ENCODE peak calls at places on chromosome 10, in ten cellular contexts. One of them, this sample, is unnamed.

GRCh38 chr10:11823989-11824346 is 812 bp downstream of the PROSER2 start:
- DNase-seq in naive thymus-derived CD8-positive, alpha-beta T cell: no peak
- DNase-seq in putamen: no peak
- DNase-seq in left lung: no peak
- DNase-seq in HT1080: no peak
- DNase-seq in stimulated activated CD4-positive, alpha-beta T cell treated with anti-CD3 and anti-CD28 coated beads, TNF-alpha, amount 100 ng/mL, for 24 hours: no peak
- DNase-seq in HFFc6: no peak
- DNase-seq in kidney glomerular epithelial cell: no peak
- DNase-seq in G401: no peak
- DNase-seq in NCI-H1092: no peak
- DNase-seq in this sample: no peak

GRCh38 chr10:8073696-8074416 is 19.4 kb downstream of the GATA3 start:
- DNase-seq in putamen: no peak
- DNase-seq in HT1080: peak; percentile 11
- DNase-seq in G401: no peak
- DNase-seq in NCI-H1092: no peak
- DNase-seq in stimulated activated CD4-positive, alpha-beta T cell treated with anti-CD3 and anti-CD28 coated beads, TNF-alpha, amount 100 ng/mL, for 24 hours: no peak
- DNase-seq in left lung: no peak
- DNase-seq in naive thymus-derived CD8-positive, alpha-beta T cell: no peak
- DNase-seq in kidney glomerular epithelial cell: no peak
- DNase-seq in HFFc6: no peak
- DNase-seq in this sample: no peak

GRCh38 chr10:13346280-13346819 is 1.7 kb downstream of the SEPHS1 start:
- DNase-seq in putamen: peak; percentile 16
- DNase-seq in stimulated activated CD4-positive, alpha-beta T cell treated with anti-CD3 and anti-CD28 coated beads, TNF-alpha, amount 100 ng/mL, for 24 hours: no peak
- DNase-seq in HT1080: no peak
- DNase-seq in left lung: no peak
- DNase-seq in G401: peak; percentile 46
- DNase-seq in kidney glomerular epithelial cell: peak; percentile 22
- DNase-seq in naive thymus-derived CD8-positive, alpha-beta T cell: no peak
- DNase-seq in NCI-H1092: no peak
- DNase-seq in HFFc6: peak; percentile 56
- DNase-seq in this sample: peak; percentile 39

GRCh38 chr10:123870260-123870659 is 21.3 kb downstream of the CPXM2 start:
- DNase-seq in putamen: no peak
- DNase-seq in NCI-H1092: no peak
- DNase-seq in stimulated activated CD4-positive, alpha-beta T cell treated with anti-CD3 and anti-CD28 coated beads, TNF-alpha, amount 100 ng/mL, for 24 hours: no peak
- DNase-seq in HT1080: no peak
- DNase-seq in kidney glomerular epithelial cell: peak; percentile 84
- DNase-seq in G401: no peak
- DNase-seq in HFFc6: no peak
- DNase-seq in naive thymus-derived CD8-positive, alpha-beta T cell: no peak
- DNase-seq in left lung: no peak
- DNase-seq in this sample: no peak

GRCh38 chr10:35555962-35556930 is 48.9 kb upstream of the GJD4 start:
- DNase-seq in HT1080: peak; percentile 49
- DNase-seq in HFFc6: no peak
- DNase-seq in naive thymus-derived CD8-positive, alpha-beta T cell: no peak
- DNase-seq in G401: no peak
- DNase-seq in kidney glomerular epithelial cell: no peak
- DNase-seq in left lung: no peak
- DNase-seq in stimulated activated CD4-positive, alpha-beta T cell treated with anti-CD3 and anti-CD28 coated beads, TNF-alpha, amount 100 ng/mL, for 24 hours: no peak
- DNase-seq in NCI-H1092: no peak
- DNase-seq in putamen: no peak
- DNase-seq in this sample: no peak

GRCh38 chr10:13234172-13234571 is at the start of gene UCMA:
- DNase-seq in NCI-H1092: no peak
- DNase-seq in putamen: no peak
- DNase-seq in HFFc6: no peak
- DNase-seq in left lung: no peak
- DNase-seq in kidney glomerular epithelial cell: no peak
- DNase-seq in stimulated activated CD4-positive, alpha-beta T cell treated with anti-CD3 and anti-CD28 coated beads, TNF-alpha, amount 100 ng/mL, for 24 hours: no peak
- DNase-seq in naive thymus-derived CD8-positive, alpha-beta T cell: no peak
- DNase-seq in HT1080: no peak
- DNase-seq in G401: no peak
- DNase-seq in this sample: no peak

GRCh38 chr10:451021-451471 is 238.4 kb downstream of the DIP2C start:
- DNase-seq in HFFc6: no peak
- DNase-seq in naive thymus-derived CD8-positive, alpha-beta T cell: peak; percentile 53
- DNase-seq in putamen: no peak
- DNase-seq in stimulated activated CD4-positive, alpha-beta T cell treated with anti-CD3 and anti-CD28 coated beads, TNF-alpha, amount 100 ng/mL, for 24 hours: no peak
- DNase-seq in NCI-H1092: no peak
- DNase-seq in left lung: no peak
- DNase-seq in HT1080: no peak
- DNase-seq in kidney glomerular epithelial cell: peak; percentile 7
- DNase-seq in G401: no peak
- DNase-seq in this sample: no peak

GRCh38 chr10:34109952-34110702 is 705.0 kb downstream of the PARD3 start:
- DNase-seq in HFFc6: peak; percentile 81
- DNase-seq in left lung: no peak
- DNase-seq in HT1080: peak; percentile 86
- DNase-seq in stimulated activated CD4-positive, alpha-beta T cell treated with anti-CD3 and anti-CD28 coated beads, TNF-alpha, amount 100 ng/mL, for 24 hours: no peak
- DNase-seq in NCI-H1092: no peak
- DNase-seq in G401: no peak
- DNase-seq in kidney glomerular epithelial cell: no peak
- DNase-seq in naive thymus-derived CD8-positive, alpha-beta T cell: no peak
- DNase-seq in putamen: no peak
- DNase-seq in this sample: no peak

GRCh38 chr10:115335366-115335765 is 242.2 kb downstream of the ATRNL1 start:
- DNase-seq in left lung: no peak
- DNase-seq in putamen: no peak
- DNase-seq in HFFc6: no peak
- DNase-seq in naive thymus-derived CD8-positive, alpha-beta T cell: no peak
- DNase-seq in NCI-H1092: no peak
- DNase-seq in stimulated activated CD4-positive, alpha-beta T cell treated with anti-CD3 and anti-CD28 coated beads, TNF-alpha, amount 100 ng/mL, for 24 hours: no peak
- DNase-seq in HT1080: peak; percentile 45
- DNase-seq in G401: no peak
- DNase-seq in kidney glomerular epithelial cell: peak; percentile 29
- DNase-seq in this sample: no peak

GRCh38 chr10:50596897-50597296 is 26.9 kb downstream of the SGMS1 start:
- DNase-seq in G401: no peak
- DNase-seq in kidney glomerular epithelial cell: no peak
- DNase-seq in HT1080: no peak
- DNase-seq in stimulated activated CD4-positive, alpha-beta T cell treated with anti-CD3 and anti-CD28 coated beads, TNF-alpha, amount 100 ng/mL, for 24 hours: no peak
- DNase-seq in left lung: no peak
- DNase-seq in naive thymus-derived CD8-positive, alpha-beta T cell: no peak
- DNase-seq in NCI-H1092: no peak
- DNase-seq in putamen: no peak
- DNase-seq in HFFc6: no peak
- DNase-seq in this sample: no peak

GRCh38 chr10:95233377-95234034 is 39.5 kb downstream of the ACSM6 start:
- DNase-seq in left lung: no peak
- DNase-seq in putamen: no peak
- DNase-seq in NCI-H1092: no peak
- DNase-seq in naive thymus-derived CD8-positive, alpha-beta T cell: no peak
- DNase-seq in G401: no peak
- DNase-seq in HT1080: no peak
- DNase-seq in kidney glomerular epithelial cell: no peak
- DNase-seq in stimulated activated CD4-positive, alpha-beta T cell treated with anti-CD3 and anti-CD28 coated beads, TNF-alpha, amount 100 ng/mL, for 24 hours: no peak
- DNase-seq in HFFc6: no peak
- DNase-seq in this sample: no peak

GRCh38 chr10:108862691-108863350 is 1060.5 kb downstream of the XPNPEP1 start:
- DNase-seq in kidney glomerular epithelial cell: no peak
- DNase-seq in left lung: no peak
- DNase-seq in naive thymus-derived CD8-positive, alpha-beta T cell: no peak
- DNase-seq in HT1080: peak; percentile 65
- DNase-seq in G401: no peak
- DNase-seq in HFFc6: no peak
- DNase-seq in putamen: no peak
- DNase-seq in NCI-H1092: no peak
- DNase-seq in stimulated activated CD4-positive, alpha-beta T cell treated with anti-CD3 and anti-CD28 coated beads, TNF-alpha, amount 100 ng/mL, for 24 hours: no peak
- DNase-seq in this sample: no peak

GRCh38 chr10:101139421-101139911 is 8.4 kb downstream of the TLX1 start:
- DNase-seq in left lung: no peak
- DNase-seq in naive thymus-derived CD8-positive, alpha-beta T cell: no peak
- DNase-seq in NCI-H1092: no peak
- DNase-seq in HFFc6: no peak
- DNase-seq in HT1080: no peak
- DNase-seq in putamen: no peak
- DNase-seq in G401: peak; percentile 39
- DNase-seq in stimulated activated CD4-positive, alpha-beta T cell treated with anti-CD3 and anti-CD28 coated beads, TNF-alpha, amount 100 ng/mL, for 24 hours: no peak
- DNase-seq in kidney glomerular epithelial cell: no peak
- DNase-seq in this sample: peak; percentile 42

GRCh38 chr10:125149278-125150047 is 10.9 kb downstream of the CTBP2 start:
- DNase-seq in stimulated activated CD4-positive, alpha-beta T cell treated with anti-CD3 and anti-CD28 coated beads, TNF-alpha, amount 100 ng/mL, for 24 hours: no peak
- DNase-seq in naive thymus-derived CD8-positive, alpha-beta T cell: no peak
- DNase-seq in putamen: no peak
- DNase-seq in G401: peak; percentile 78
- DNase-seq in NCI-H1092: peak; percentile 64
- DNase-seq in HT1080: peak; percentile 64
- DNase-seq in kidney glomerular epithelial cell: peak; percentile 78
- DNase-seq in left lung: peak; percentile 62
- DNase-seq in HFFc6: peak; percentile 78
- DNase-seq in this sample: peak; percentile 73

GRCh38 chr10:49080071-49080470 is 35.3 kb downstream of the VSTM4 start:
- DNase-seq in left lung: peak; percentile 54
- DNase-seq in HFFc6: no peak
- DNase-seq in putamen: no peak
- DNase-seq in HT1080: peak; percentile 34
- DNase-seq in naive thymus-derived CD8-positive, alpha-beta T cell: no peak
- DNase-seq in stimulated activated CD4-positive, alpha-beta T cell treated with anti-CD3 and anti-CD28 coated beads, TNF-alpha, amount 100 ng/mL, for 24 hours: no peak
- DNase-seq in kidney glomerular epithelial cell: no peak
- DNase-seq in G401: peak; percentile 12
- DNase-seq in NCI-H1092: peak; percentile 12
- DNase-seq in this sample: no peak

GRCh38 chr10:101270763-101271162 is 41.5 kb upstream of the LBX1 start:
- DNase-seq in G401: no peak
- DNase-seq in stimulated activated CD4-positive, alpha-beta T cell treated with anti-CD3 and anti-CD28 coated beads, TNF-alpha, amount 100 ng/mL, for 24 hours: no peak
- DNase-seq in kidney glomerular epithelial cell: peak; percentile 74
- DNase-seq in putamen: no peak
- DNase-seq in HFFc6: no peak
- DNase-seq in naive thymus-derived CD8-positive, alpha-beta T cell: no peak
- DNase-seq in HT1080: no peak
- DNase-seq in NCI-H1092: no peak
- DNase-seq in left lung: no peak
- DNase-seq in this sample: no peak

GRCh38 chr10:104472505-104472904 is 118.9 kb downstream of the CFAP58 start:
- DNase-seq in HT1080: peak; percentile 65
- DNase-seq in stimulated activated CD4-positive, alpha-beta T cell treated with anti-CD3 and anti-CD28 coated beads, TNF-alpha, amount 100 ng/mL, for 24 hours: no peak
- DNase-seq in HFFc6: peak; percentile 73
- DNase-seq in G401: no peak
- DNase-seq in NCI-H1092: no peak
- DNase-seq in naive thymus-derived CD8-positive, alpha-beta T cell: no peak
- DNase-seq in left lung: no peak
- DNase-seq in kidney glomerular epithelial cell: no peak
- DNase-seq in putamen: no peak
- DNase-seq in this sample: no peak